ENCODE peak calls at places on chromosomes 13 and 19, in nine cellular contexts. C, R, J, K, O, V, Q, X and I are unnamed samples.

GRCh38 chr13:49082653-49083536 is 107.2 kb downstream of the FNDC3A start:
- DNase-seq in C (peak), R (peak), O (no peak), J (peak), X (no peak), K (no peak), V (no peak), Q (no peak), I (peak)

GRCh38 chr13:41900918-41901317 is 60.0 kb downstream of the VWA8 start:
- DNase-seq in Q (no peak), V (no peak), C (no peak), X (no peak), O (no peak), J (no peak), K (no peak), R (no peak), I (peak)

GRCh38 chr19:4914736-4915501 is 5.6 kb downstream of the UHRF1 start:
- DNase-seq in C (peak), Q (peak), O (no peak), K (peak), V (peak), R (peak), J (no peak), X (peak), I (peak)

GRCh38 chr19:14519860-14520407 is 1.7 kb upstream of the DNAJB1 start:
- DNase-seq in V (peak), X (no peak), C (peak), J (no peak), K (no peak), Q (no peak), O (no peak), R (no peak), I (peak)

GRCh38 chr19:49861541-49862410 is 5.6 kb downstream of the PNKP start:
- DNase-seq in X (peak), K (no peak), O (peak), Q (no peak), R (no peak), J (no peak), C (no peak), V (no peak), I (no peak)

GRCh38 chr19:49881672-49882394 is 4.3 kb downstream of the TBC1D17 start:
- DNase-seq in X (no peak), J (no peak), O (peak), C (no peak), K (no peak), V (no peak), R (no peak), Q (peak), I (no peak)

GRCh38 chr13:41006296-41006695 is 12.8 kb downstream of the ELF1 start:
- DNase-seq in X (no peak), V (no peak), K (no peak), J (no peak), C (no peak), Q (no peak), R (no peak), O (no peak), I (no peak)

GRCh38 chr19:7507884-7508283 is 8.0 kb upstream of the ZNF358 start:
- DNase-seq in X (no peak), K (peak), C (peak), Q (no peak), O (peak), R (peak), J (peak), V (peak), I (peak)

GRCh38 chr19:44661205-44661604 is 10.1 kb upstream of the CEACAM19 start:
- DNase-seq in R (no peak), X (no peak), V (no peak), J (no peak), C (no peak), Q (no peak), K (no peak), O (no peak), I (no peak)

GRCh38 chr13:109904218-109904617 is 117.8 kb upstream of the IRS2 start:
- DNase-seq in K (peak), C (no peak), X (no peak), O (no peak), V (no peak), J (no peak), R (no peak), Q (no peak), I (peak)

GRCh38 chr13:109273326-109273751 is 513.0 kb downstream of the IRS2 start:
- DNase-seq in V (no peak), J (no peak), R (peak), K (no peak), X (no peak), C (no peak), O (no peak), Q (no peak), I (peak)

GRCh38 chr13:51666316-51666715 is 82.1 kb downstream of the WDFY2 start:
- DNase-seq in V (no peak), R (no peak), C (no peak), K (no peak), Q (no peak), X (no peak), O (no peak), J (no peak), I (no peak)

GRCh38 chr13:113947321-113948033 is 26.4 kb downstream of the C13orf46 start:
- DNase-seq in J (no peak), R (peak), O (peak), X (no peak), Q (peak), V (no peak), C (peak), K (no peak), I (peak)

GRCh38 chr19:11198769-11199469 is 1.6 kb upstream of the KANK2 start:
- DNase-seq in J (no peak), K (no peak), V (no peak), Q (no peak), X (no peak), O (peak), C (no peak), R (no peak), I (no peak)

GRCh38 chr19:51150627-51151026 is 8.5 kb downstream of the SIGLEC7 start:
- DNase-seq in Q (no peak), J (no peak), K (no peak), R (no peak), O (no peak), X (no peak), C (no peak), V (no peak), I (no peak)

GRCh38 chr19:29724102-29724641 is 9.1 kb upstream of the C19orf12 start:
- DNase-seq in X (no peak), Q (no peak), K (peak), R (peak), O (no peak), V (no peak), C (no peak), J (peak), I (peak)

GRCh38 chr13:42997381-42997780 is 5.3 kb upstream of the EPSTI1 start:
- DNase-seq in O (no peak), J (peak), R (peak), V (no peak), X (no peak), Q (no peak), K (no peak), C (peak), I (peak)

GRCh38 chr19:12841094-12841493 is 2.8 kb downstream of the MAST1 start:
- DNase-seq in K (no peak), J (peak), X (no peak), Q (no peak), V (no peak), O (peak), C (peak), R (no peak), I (peak)

GRCh38 chr13:73913043-73913740 is 221.0 kb downstream of the KLF12 start:
- DNase-seq in Q (no peak), K (no peak), C (peak), R (peak), X (no peak), J (no peak), O (no peak), V (no peak), I (peak)

GRCh38 chr19:58477130-58477529 is 978 bp downstream of the ZNF446 start:
- DNase-seq in V (no peak), J (no peak), X (no peak), K (no peak), Q (no peak), C (no peak), O (no peak), R (no peak), I (no peak)

GRCh38 chr19:11018743-11019142 is 57.9 kb downstream of the SMARCA4 start:
- DNase-seq in V (peak), J (no peak), Q (no peak), K (no peak), X (no peak), O (no peak), C (no peak), R (no peak), I (no peak)

GRCh38 chr13:48160879-48161278 is 66.0 kb upstream of the MED4 start:
- DNase-seq in C (peak), J (no peak), K (no peak), V (no peak), Q (no peak), R (peak), X (no peak), O (peak), I (peak)

GRCh38 chr13:40271931-40272775 is 394.3 kb downstream of the FOXO1 start:
- DNase-seq in V (peak), Q (no peak), O (peak), K (no peak), J (no peak), R (peak), C (peak), X (peak), I (peak)

GRCh38 chr13:29369060-29369743 is 226.3 kb downstream of the SLC7A1 start:
- DNase-seq in Q (no peak), V (no peak), K (peak), X (peak), R (peak), O (no peak), J (no peak), C (peak), I (peak)

GRCh38 chr19:55580628-55581144 is at the start of gene ZNF579:
- DNase-seq in R (peak), V (peak), X (peak), C (peak), K (peak), Q (peak), O (peak), J (peak), I (peak)

GRCh38 chr13:74036373-74036772 is 97.8 kb downstream of the KLF12 start:
- DNase-seq in R (no peak), K (no peak), Q (no peak), J (no peak), O (no peak), V (no peak), C (no peak), X (peak), I (no peak)

GRCh38 chr13:111251646-111252448 is 68.6 kb upstream of the TEX29 start:
- DNase-seq in O (no peak), J (no peak), X (no peak), V (no peak), R (peak), Q (no peak), K (no peak), C (no peak), I (peak)

GRCh38 chr13:110503037-110503901 is 58.3 kb downstream of the RAB20 start:
- DNase-seq in X (no peak), R (peak), O (no peak), V (no peak), K (no peak), C (no peak), Q (no peak), J (no peak), I (peak)

GRCh38 chr13:99157046-99157445 is 43.6 kb upstream of the UBAC2 start:
- DNase-seq in R (no peak), V (no peak), J (no peak), K (no peak), X (no peak), O (no peak), Q (no peak), C (no peak), I (no peak)

GRCh38 chr13:52903320-52903719 is 54.9 kb upstream of the PCDH8 start:
- DNase-seq in Q (no peak), J (no peak), R (no peak), V (no peak), O (no peak), C (no peak), X (no peak), K (no peak), I (no peak)

GRCh38 chr13:73984949-73985691 is 149.1 kb downstream of the KLF12 start:
- DNase-seq in K (no peak), J (no peak), C (no peak), Q (no peak), R (no peak), X (no peak), V (peak), O (no peak), I (no peak)

GRCh38 chr13:43348397-43348796 is 325.0 kb downstream of the DNAJC15 start:
- DNase-seq in O (no peak), K (no peak), Q (no peak), V (no peak), R (peak), X (no peak), C (peak), J (no peak), I (peak)

GRCh38 chr13:75766636-75767035 is 130.5 kb downstream of the LMO7 start:
- DNase-seq in V (no peak), K (no peak), O (no peak), Q (no peak), J (no peak), C (no peak), X (no peak), R (no peak), I (no peak)

GRCh38 chr13:75763511-75763910 is 127.4 kb downstream of the LMO7 start:
- DNase-seq in V (no peak), J (no peak), Q (no peak), C (no peak), R (no peak), O (no peak), X (peak), K (no peak), I (no peak)

GRCh38 chr13:75762967-75763366 is 126.8 kb downstream of the LMO7 start:
- DNase-seq in K (no peak), Q (no peak), X (no peak), C (no peak), O (no peak), J (no peak), R (no peak), V (no peak), I (no peak)

GRCh38 chr13:75762066-75762937 is 126.2 kb downstream of the LMO7 start:
- DNase-seq in C (peak), V (no peak), Q (no peak), X (no peak), J (peak), K (no peak), R (peak), O (no peak), I (no peak)

GRCh38 chr13:75764251-75764650 is 128.1 kb downstream of the LMO7 start:
- DNase-seq in C (no peak), K (no peak), O (no peak), R (no peak), V (no peak), X (no peak), Q (no peak), J (no peak), I (no peak)
- H3K4me3 ChIP-seq in C (no peak), K (no peak), O (peak), R (no peak), V (peak), X (no peak), Q (no peak), J (no peak), I (no peak)

GRCh38 chr19:17296278-17296677 is 6.9 kb downstream of the ABHD8 start:
- DNase-seq in J (no peak), Q (no peak), O (no peak), X (no peak), R (peak), C (no peak), V (no peak), K (no peak), I (no peak)
- TF ChIP-seq CTCF in J (no peak), Q (no peak), O (no peak), X (no peak), R (peak), C (no peak), V (no peak), K (no peak), I (no peak)

GRCh38 chr19:572891-573825 is 762 bp downstream of the BSG start:
- DNase-seq in Q (peak), K (peak), R (peak), X (peak), V (peak), O (peak), J (peak), C (peak), I (peak)
- H3K4me3 ChIP-seq in Q (peak), K (peak), R (peak), X (peak), V (peak), O (peak), J (peak), C (peak), I (peak)

GRCh38 chr19:681029-681626 is 4.9 kb downstream of the FSTL3 start:
- DNase-seq in Q (peak), R (peak), C (no peak), V (peak), K (peak), O (peak), J (peak), X (peak), I (no peak)
- TF ChIP-seq CTCF in Q (no peak), R (no peak), C (no peak), V (no peak), K (no peak), O (no peak), J (no peak), X (no peak), I (no peak)